ENCODE peak calls at places on chromosomes 2 and 18, in six cellular contexts. One of them, this sample, is unnamed.
A peak's percentile ranks its signal among the peaks of the same experiment; 100 is the strongest.

GRCh38 chr2:117931266-117931665 is 82.6 kb downstream of the CCDC93 start:
- DNase-seq in WTC11: no peak
- DNase-seq in NCI-H2171 treated with DMSO at 0.1 percent for 48 hours: no peak
- DNase-seq in GM23248: no peak
- DNase-seq in cardiac muscle cell: no peak
- DNase-seq in T1000: no peak
- DNase-seq in this sample: no peak

GRCh38 chr18:6476880-6477279 is 62.2 kb upstream of the L3MBTL4 start:
- DNase-seq in T1000: no peak
- DNase-seq in cardiac muscle cell: no peak
- DNase-seq in WTC11: no peak
- DNase-seq in GM23248: no peak
- DNase-seq in NCI-H2171 treated with DMSO at 0.1 percent for 48 hours: no peak
- DNase-seq in this sample: no peak

GRCh38 chr2:19120181-19120580 is 238.2 kb downstream of the OSR1 start:
- DNase-seq in cardiac muscle cell: no peak
- DNase-seq in WTC11: no peak
- DNase-seq in NCI-H2171 treated with DMSO at 0.1 percent for 48 hours: no peak
- DNase-seq in GM23248: no peak
- DNase-seq in T1000: no peak
- DNase-seq in this sample: no peak

GRCh38 chr2:42809876-42810125 is 17.4 kb upstream of the HAAO start:
- DNase-seq in cardiac muscle cell: peak; percentile 88
- DNase-seq in T1000: peak; percentile 88
- DNase-seq in NCI-H2171 treated with DMSO at 0.1 percent for 48 hours: no peak
- DNase-seq in WTC11: peak; percentile 83
- DNase-seq in GM23248: peak; percentile 94
- DNase-seq in this sample: peak; percentile 33

GRCh38 chr2:224869601-224870000 is 153.4 kb upstream of the CCDC195 start:
- DNase-seq in GM23248: peak; percentile 90
- DNase-seq in T1000: peak; percentile 37
- DNase-seq in WTC11: no peak
- DNase-seq in NCI-H2171 treated with DMSO at 0.1 percent for 48 hours: no peak
- DNase-seq in cardiac muscle cell: no peak
- DNase-seq in this sample: peak; percentile 81

GRCh38 chr2:237667891-237668290 is 40.5 kb downstream of the LRRFIP1 start:
- DNase-seq in NCI-H2171 treated with DMSO at 0.1 percent for 48 hours: no peak
- DNase-seq in cardiac muscle cell: no peak
- DNase-seq in T1000: no peak
- DNase-seq in WTC11: no peak
- DNase-seq in GM23248: no peak
- DNase-seq in this sample: no peak

GRCh38 chr18:44957025-44957424 is 276.3 kb downstream of the SETBP1 start:
- DNase-seq in GM23248: no peak
- DNase-seq in WTC11: no peak
- DNase-seq in T1000: no peak
- DNase-seq in cardiac muscle cell: peak; percentile 47
- DNase-seq in NCI-H2171 treated with DMSO at 0.1 percent for 48 hours: no peak
- DNase-seq in this sample: no peak

GRCh38 chr18:43682196-43682595 is 404.9 kb upstream of the SYT4 start:
- DNase-seq in NCI-H2171 treated with DMSO at 0.1 percent for 48 hours: no peak
- DNase-seq in GM23248: no peak
- DNase-seq in T1000: no peak
- DNase-seq in cardiac muscle cell: no peak
- DNase-seq in WTC11: no peak
- DNase-seq in this sample: no peak